ENCODE peak calls at places on chromosomes 11 and 22, in ten cellular contexts. I is stomach; O is transverse colon; F is upper lobe of right lung; S is CD8-positive, alpha-beta memory T cell; T is naive thymus-derived CD4-positive, alpha-beta T cell; L is OCI-LY7; W is lower lobe of right lung; N is CD4-positive, CD25-positive, alpha-beta regulatory T cell; B is left lung. Z is an unnamed sample.

GRCh38 chr11:12222099-12222751 is 111.8 kb downstream of the MICAL2 start:
- DNase-seq in I (peak; percentile 51), O (peak; percentile 69), F (peak; percentile 82), S (no peak), T (no peak), L (no peak), W (peak; percentile 79), N (no peak), B (no peak), Z (peak; percentile 70)

GRCh38 chr11:133948711-133949110 is 8.1 kb downstream of the IGSF9B start:
- DNase-seq in I (no peak), O (no peak), F (no peak), S (no peak), T (no peak), L (no peak), W (no peak), N (no peak), B (peak; percentile 37), Z (no peak)

GRCh38 chr11:23280088-23280487 is 419.8 kb upstream of the CCDC179 start:
- DNase-seq in I (no peak), O (no peak), F (no peak), S (no peak), T (no peak), L (no peak), W (no peak), N (no peak), B (no peak), Z (no peak)

GRCh38 chr22:37486224-37486845 is at the start of gene MFNG:
- DNase-seq in I (peak; percentile 78), O (peak; percentile 84), F (peak; percentile 90), S (peak; percentile 70), T (peak; percentile 58), L (peak; percentile 91), W (peak; percentile 90), N (peak; percentile 63), B (peak; percentile 97), Z (peak; percentile 91)

GRCh38 chr11:45105233-45105992 is 41.0 kb upstream of the PRDM11 start:
- DNase-seq in I (peak; percentile 77), O (peak; percentile 68), F (peak; percentile 86), S (peak; percentile 48), T (peak; percentile 60), L (peak; percentile 68), W (peak; percentile 84), N (peak; percentile 53), B (peak; percentile 95), Z (peak; percentile 59)

GRCh38 chr11:10823152-10823579 is 14.4 kb upstream of the EIF4G2 start:
- DNase-seq in I (no peak), O (no peak), F (no peak), S (no peak), T (no peak), L (no peak), W (no peak), N (no peak), B (no peak), Z (no peak)

GRCh38 chr11:65555693-65556231 is 2.4 kb downstream of the LTBP3 start:
- DNase-seq in I (no peak), O (no peak), F (no peak), S (no peak), T (no peak), L (no peak), W (no peak), N (no peak), B (peak; percentile 78), Z (no peak)

GRCh38 chr11:27420722-27421572 is 51.6 kb downstream of the LGR4 start:
- DNase-seq in I (no peak), O (no peak), F (no peak), S (no peak), T (no peak), L (no peak), W (no peak), N (no peak), B (no peak), Z (no peak)

GRCh38 chr11:396511-396947 is 2.5 kb downstream of the PKP3 start:
- DNase-seq in I (no peak), O (no peak), F (no peak), S (peak; percentile 31), T (no peak), L (no peak), W (peak; percentile 47), N (no peak), B (no peak), Z (no peak)

GRCh38 chr11:393219-394033 is 583 bp upstream of the PKP3 start:
- DNase-seq in I (peak; percentile 66), O (peak; percentile 68), F (no peak), S (no peak), T (no peak), L (no peak), W (peak; percentile 53), N (no peak), B (no peak), Z (peak; percentile 78)

GRCh38 chr11:394034-394857 is at the start of gene PKP3:
- DNase-seq in I (peak; percentile 91), O (peak; percentile 93), F (peak; percentile 94), S (no peak), T (no peak), L (no peak), W (peak; percentile 91), N (no peak), B (peak; percentile 94), Z (peak; percentile 90)

GRCh38 chr11:395866-396265 is 1.9 kb downstream of the PKP3 start:
- DNase-seq in I (no peak), O (no peak), F (no peak), S (no peak), T (no peak), L (no peak), W (no peak), N (no peak), B (no peak), Z (no peak)

GRCh38 chr11:394858-395655 is 1.0 kb downstream of the PKP3 start:
- DNase-seq in I (no peak), O (no peak), F (no peak), S (no peak), T (no peak), L (no peak), W (no peak), N (no peak), B (no peak), Z (no peak)
- H3K27ac ChIP-seq in I (peak overlapping the region; percentile 85), O (peak overlapping the region; percentile 93), F (peak overlapping the region; percentile 17), S (peak overlapping the region; percentile 76), T (no peak overlapping the region), L (no peak overlapping the region), W (peak overlapping the region; percentile 64), N (no peak overlapping the region), B (no peak overlapping the region), Z (no peak overlapping the region)

DNA sequence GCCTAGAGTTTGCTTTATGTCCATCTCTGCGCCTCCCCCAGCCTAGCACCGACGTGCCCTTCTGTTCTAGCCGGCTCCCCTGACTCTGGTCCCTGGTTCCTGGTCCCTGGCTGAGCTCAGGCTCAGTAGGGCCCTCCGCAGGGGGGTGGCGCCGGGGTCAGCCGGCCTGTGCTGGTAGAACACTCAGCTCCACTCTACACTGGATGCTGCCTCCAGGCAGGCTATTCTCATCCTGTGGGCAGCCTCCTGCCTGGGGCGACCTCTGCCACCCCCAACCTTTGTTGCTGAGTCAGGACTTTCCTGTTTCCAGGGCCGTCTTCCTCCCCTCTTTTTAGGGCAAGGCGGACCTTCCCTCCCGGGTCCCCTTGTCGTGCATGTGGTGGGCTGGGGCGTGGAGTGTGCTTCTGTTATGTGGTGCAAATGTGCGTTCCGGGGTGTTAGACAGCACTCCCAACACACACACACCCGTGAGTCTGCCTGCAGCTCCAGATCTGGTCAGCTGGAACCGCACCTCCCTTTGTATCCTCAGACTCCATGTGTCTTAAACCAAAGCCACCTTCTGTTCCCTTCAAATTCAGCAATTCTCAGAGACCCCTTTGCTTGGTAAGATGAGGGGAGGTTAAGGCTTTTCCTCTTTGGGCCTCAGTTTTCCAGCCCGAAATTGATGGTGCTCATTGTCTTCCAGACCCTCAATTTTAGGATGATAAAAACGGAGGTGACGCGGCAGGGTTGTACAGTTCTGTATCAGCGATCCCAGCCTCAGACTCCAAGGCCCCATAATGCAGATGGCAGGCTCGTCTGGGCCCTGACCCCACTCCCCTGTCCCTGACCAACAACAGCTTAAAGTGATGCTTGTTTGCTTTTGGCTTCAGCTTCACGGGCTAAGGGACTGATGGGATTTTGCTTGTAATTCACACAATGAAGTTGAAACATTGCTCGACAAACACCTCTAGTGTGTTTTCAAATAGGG is 1327.9 kb downstream of the BRD1 start:
- DNase-seq in I (no peak), O (no peak), F (no peak), S (no peak), T (no peak), L (no peak), W (peak; percentile 26), N (no peak), B (peak; percentile 60), Z (no peak)
- H3K4me3 ChIP-seq in I (no peak overlapping the region), O (no peak overlapping the region), F (no peak overlapping the region), S (no peak overlapping the region), T (no peak overlapping the region), L (no peak overlapping the region), W (no peak overlapping the region), N (no peak overlapping the region), B (no peak overlapping the region), Z (no peak overlapping the region)

DNA sequence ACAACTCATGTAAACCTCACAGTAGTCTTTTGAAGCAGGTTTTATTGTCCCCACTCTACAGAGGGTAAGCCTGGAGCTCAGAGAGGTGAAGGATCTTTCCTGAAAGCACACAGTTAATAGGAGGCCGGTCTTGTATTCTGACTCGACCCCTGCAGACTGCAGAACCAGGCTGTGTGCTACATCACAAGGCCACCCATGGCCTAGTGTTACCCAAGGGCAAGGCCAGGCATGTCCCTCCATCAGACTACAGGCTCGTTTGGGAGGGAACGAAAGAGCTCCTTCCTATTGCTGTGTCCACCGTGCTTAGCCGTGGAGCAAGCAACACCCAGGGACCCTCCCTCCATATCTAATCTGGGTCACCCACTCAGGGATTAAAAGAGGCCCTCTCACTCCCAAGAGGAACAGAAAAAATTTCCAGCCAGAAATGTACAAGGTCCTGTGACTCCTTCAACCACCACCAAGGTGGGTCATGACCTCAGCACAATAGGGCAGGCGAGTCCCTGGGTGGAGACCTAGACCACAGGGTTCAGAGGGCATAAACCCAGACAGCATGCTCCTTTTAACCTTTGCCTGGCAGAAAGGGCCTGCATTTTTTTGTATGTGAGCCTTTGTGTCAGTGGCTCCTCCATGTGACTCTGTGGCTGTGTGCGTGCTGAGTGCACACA is 6.3 kb upstream of the SMIM35 start:
- DNase-seq in I (no peak), O (no peak), F (no peak), S (no peak), T (no peak), L (no peak), W (no peak), N (no peak), B (no peak), Z (no peak)
- H3K27ac ChIP-seq in I (no peak overlapping the region), O (no peak overlapping the region), F (no peak overlapping the region), S (no peak overlapping the region), T (no peak overlapping the region), L (no peak overlapping the region), W (no peak overlapping the region), N (no peak overlapping the region), B (no peak overlapping the region), Z (no peak overlapping the region)

DNA sequence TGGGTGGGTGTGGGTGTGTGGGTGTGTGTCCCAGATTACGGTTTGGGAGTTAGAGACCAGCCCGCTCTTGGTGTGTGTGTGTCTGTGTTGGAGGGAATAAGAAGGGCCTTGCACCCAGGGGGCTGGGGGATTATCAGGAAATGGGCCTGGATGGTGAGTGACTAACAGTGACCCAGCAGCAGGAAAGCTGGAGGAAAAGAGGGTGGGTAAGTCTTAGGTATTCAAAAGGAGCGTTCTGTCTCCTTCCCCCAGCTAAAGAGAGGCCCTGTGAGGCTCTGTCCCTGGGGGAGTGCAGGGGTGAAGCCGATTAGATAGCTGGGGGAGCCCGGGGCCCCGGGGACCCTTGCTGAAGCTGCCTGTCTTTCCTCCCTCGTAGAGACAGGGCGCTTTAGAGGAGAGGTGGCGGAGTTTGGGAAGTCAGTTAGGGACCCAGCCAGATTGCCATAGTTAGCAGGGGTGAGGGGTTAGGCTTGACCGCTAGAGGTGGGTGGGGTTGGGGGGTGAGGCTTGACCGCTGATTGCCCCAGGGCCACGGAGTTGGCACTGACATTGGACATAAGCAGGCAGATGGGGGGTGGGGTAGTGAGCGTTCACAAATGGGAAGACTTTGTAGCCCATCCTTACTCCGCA is 1.5 kb downstream of the OAF start:
- DNase-seq in I (no peak), O (no peak), F (no peak), S (no peak), T (no peak), L (no peak), W (no peak), N (no peak), B (no peak), Z (no peak)
- H3K4me3 ChIP-seq in I (peak overlapping the region; percentile 89), O (peak overlapping the region; percentile 39), F (peak overlapping the region; percentile 64), S (no peak overlapping the region), T (no peak overlapping the region), L (no peak overlapping the region), W (peak overlapping the region; percentile 69), N (no peak overlapping the region), B (peak overlapping the region; percentile 50), Z (peak overlapping the region; percentile 78)

Z was measured in Peyer's patch.